ENCODE peak calls at places on chromosomes 6 and 20, in four cellular contexts. H is B cell, K is tibial nerve, R is glutamatergic neuron. A is an unnamed sample.

GRCh38 chr20:2101057-2101934 is at the start of gene STK35:
- DNase-seq in H (no peak), K (no peak), R (peak; percentile 84), A (peak; percentile 57)

GRCh38 chr20:17610566-17611289 is 40.9 kb downstream of the DSTN start:
- DNase-seq in R (peak; percentile 15), H (peak; percentile 20), K (peak; percentile 5), A (no peak)

GRCh38 chr6:123118811-123119210 is 122.8 kb downstream of the CLVS2 start:
- DNase-seq in H (no peak), R (no peak), K (no peak), A (no peak)

GRCh38 chr6:122789078-122789861 is at the start of gene SMPDL3A:
- DNase-seq in K (peak; percentile 58), H (peak; percentile 35), R (peak; percentile 89), A (peak; percentile 91)

GRCh38 chr6:38703949-38704348 is 1.0 kb upstream of the GLO1 start:
- DNase-seq in H (no peak), R (no peak), K (no peak), A (no peak)

GRCh38 chr6:93417421-93417996 is 1.9 kb downstream of the EPHA7 start:
- DNase-seq in K (no peak), R (no peak), H (no peak), A (peak; percentile 37)

GRCh38 chr20:25468126-25469075 is 60.9 kb downstream of the GINS1 start:
- DNase-seq in H (peak; percentile 5), R (no peak), K (no peak), A (no peak)

GRCh38 chr6:37966801-37967200 is 147.3 kb downstream of the ZFAND3 start:
- DNase-seq in K (no peak), H (no peak), R (no peak), A (no peak)

GRCh38 chr6:14596410-14596809 is 478.8 kb downstream of the CD83 start:
- DNase-seq in R (no peak), H (no peak), K (peak; percentile 16), A (no peak)

GRCh38 chr6:169974663-169975062 is 223.2 kb downstream of the ERMARD start:
- DNase-seq in K (no peak), H (no peak), R (peak; percentile 16), A (no peak)

GRCh38 chr6:124819340-124819739 is 142.9 kb upstream of the RNF217 start:
- DNase-seq in K (no peak), H (no peak), R (no peak), A (no peak)

GRCh38 chr6:11341867-11342266 is 109.4 kb upstream of the NEDD9 start:
- DNase-seq in K (no peak), H (no peak), R (no peak), A (no peak)

GRCh38 chr20:44615876-44616603 is 33.7 kb downstream of the PKIG start:
- DNase-seq in R (no peak), K (no peak), H (no peak), A (no peak)

GRCh38 chr20:56595746-56596478 is 33.2 kb upstream of the TFAP2C start:
- DNase-seq in H (no peak), K (no peak), R (no peak), A (no peak)

GRCh38 chr6:12196326-12196936 is 93.7 kb upstream of the EDN1 start:
- DNase-seq in R (no peak), K (no peak), H (no peak), A (no peak)

GRCh38 chr6:126811307-126811706 is 307.2 kb upstream of the RSPO3 start:
- DNase-seq in H (no peak), R (no peak), K (peak; percentile 58), A (no peak)

GRCh38 chr20:46621492-46621891 is 29.8 kb downstream of the SLC13A3 start:
- DNase-seq in R (no peak), K (no peak), H (no peak), A (no peak)

GRCh38 chr6:8589941-8590676 is 154.8 kb upstream of the SLC35B3 start:
- DNase-seq in H (no peak), R (peak; percentile 24), K (no peak), A (no peak)

GRCh38 chr6:150241751-150242150 is 98.9 kb downstream of the PPP1R14C start:
- DNase-seq in K (no peak), R (no peak), H (no peak), A (no peak)

GRCh38 chr6:97195117-97195516 is 87.9 kb downstream of the MMS22L start:
- DNase-seq in H (no peak), K (no peak), R (no peak), A (no peak)

GRCh38 chr6:112010328-112010727 is 43.6 kb upstream of the CCN6 start:
- DNase-seq in R (no peak), H (no peak), K (no peak), A (no peak)

GRCh38 chr6:112007805-112008204 is 46.1 kb upstream of the CCN6 start:
- DNase-seq in H (no peak), K (peak; percentile 37), R (no peak), A (no peak)

GRCh38 chr6:112007254-112007653 is 46.6 kb upstream of the CCN6 start:
- DNase-seq in K (no peak), H (no peak), R (no peak), A (no peak)

GRCh38 chr6:112008482-112008881 is 45.4 kb upstream of the CCN6 start:
- DNase-seq in K (no peak), H (no peak), R (no peak), A (no peak)

DNA sequence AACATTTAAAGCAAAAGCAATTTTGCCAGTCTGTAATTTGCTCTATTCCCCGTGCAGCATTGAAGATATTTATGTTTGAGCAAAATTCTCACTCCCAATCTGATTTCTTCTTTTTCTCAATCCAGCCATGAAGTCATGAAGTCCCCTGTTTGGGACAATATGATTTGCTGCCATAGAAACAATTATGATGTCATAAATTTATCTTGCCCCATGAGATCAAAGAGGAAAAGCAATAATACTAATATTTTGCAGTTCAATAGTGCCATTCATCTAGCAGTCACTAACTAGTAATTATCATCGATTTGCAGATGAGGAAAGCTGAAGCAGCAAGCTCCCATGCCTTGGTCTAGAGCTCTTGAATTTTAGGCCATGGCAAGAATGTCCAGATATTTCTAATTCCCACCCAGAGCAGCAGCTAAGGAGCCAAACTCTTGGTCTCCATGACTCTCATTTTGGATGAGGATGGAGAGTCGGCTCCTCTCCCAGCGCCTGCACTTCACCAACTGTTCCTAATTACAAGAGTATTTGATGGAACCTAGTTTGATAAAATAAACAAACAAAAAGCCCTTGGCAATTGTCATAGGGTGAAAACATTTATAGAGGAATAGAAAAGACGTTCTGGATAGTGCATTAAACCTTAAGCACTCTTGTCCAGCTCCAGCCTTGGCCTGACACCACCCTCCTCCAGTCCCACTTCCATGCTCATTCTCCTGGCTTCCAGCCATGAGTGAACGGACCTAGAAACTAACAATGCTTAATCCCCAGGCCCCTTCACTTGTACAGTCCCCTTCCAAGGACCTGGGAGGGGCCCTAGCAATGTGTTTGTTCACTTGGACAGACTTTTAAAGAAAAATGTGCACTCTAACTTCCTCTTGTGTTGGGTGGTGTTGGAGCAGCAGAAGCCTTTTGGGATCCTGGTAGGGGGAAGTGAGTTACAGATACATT is 49.2 kb upstream of the CCN6 start:
- DNase-seq in R (no peak), H (no peak), K (peak; percentile 36), A (no peak)
- TF ChIP-seq CTCF in R (no peak), H (no peak), K (no peak), A (no peak)

DNA sequence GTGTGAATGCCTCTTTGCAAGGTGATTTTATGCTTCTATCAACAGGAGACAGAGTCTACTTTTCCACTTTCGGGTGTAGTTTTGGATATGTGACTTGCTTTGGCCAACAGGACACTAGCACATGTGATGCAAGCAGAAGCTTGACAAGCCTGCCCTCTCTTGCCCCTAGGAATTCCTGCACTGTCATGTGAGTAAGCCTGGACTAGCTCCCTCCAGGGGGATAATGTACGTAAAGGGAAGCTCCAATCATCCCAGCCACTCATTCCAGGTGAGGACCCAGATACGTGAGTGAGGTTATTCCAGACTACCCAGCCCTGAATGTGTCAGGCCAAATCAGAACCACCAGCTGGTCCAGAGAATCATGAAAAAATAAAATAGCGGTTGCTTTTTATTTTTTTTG is 33.3 kb downstream of the BEND3 start:
- DNase-seq in R (no peak), H (no peak), K (no peak), A (no peak)
- TF ChIP-seq CTCF in R (no peak), H (no peak), K (no peak), A (no peak)

GRCh38 chr6:15654250-15654649 is 8.6 kb downstream of the DTNBP1 start:
- DNase-seq in R (no peak), K (no peak), H (no peak), A (no peak)
- TF ChIP-seq CTCF in R (no peak), K (no peak), H (no peak), A (no peak)

GRCh38 chr6:100126682-100127484 is 132.9 kb upstream of the MCHR2 start:
- DNase-seq in H (no peak), R (no peak), K (no peak), A (no peak)
- TF ChIP-seq CTCF in H (no peak), R (no peak), K (no peak), A (no peak)

GRCh38 chr20:41352666-41353065 is 12.0 kb downstream of the LPIN3 start:
- DNase-seq in K (no peak), H (no peak), R (no peak), A (no peak)

GRCh38 chr20:41349266-41349665 is 8.6 kb downstream of the LPIN3 start:
- DNase-seq in K (no peak), R (no peak), H (no peak), A (no peak)

GRCh38 chr20:41353530-41353929 is 12.9 kb downstream of the LPIN3 start:
- DNase-seq in H (no peak), K (no peak), R (no peak), A (no peak)

GRCh38 chr20:41349943-41350342 is 9.3 kb downstream of the LPIN3 start:
- DNase-seq in K (no peak), H (no peak), R (no peak), A (no peak)

GRCh38 chr20:41352106-41352505 is 11.5 kb downstream of the LPIN3 start:
- DNase-seq in K (no peak), H (no peak), R (no peak), A (no peak)
- TF ChIP-seq CTCF in K (no peak), H (no peak), R (peak; percentile 45), A (peak; percentile 22)

GRCh38 chr20:63935447-63935846 is 20.8 kb downstream of the UCKL1 start:
- DNase-seq in H (peak; percentile 23), K (no peak), R (no peak), A (no peak)

GRCh38 chr20:63933646-63934045 is 22.6 kb downstream of the UCKL1 start:
- DNase-seq in R (no peak), K (no peak), H (peak; percentile 20), A (no peak)

GRCh38 chr20:63931735-63932134 is 24.5 kb downstream of the UCKL1 start:
- DNase-seq in H (peak; percentile 36), R (no peak), K (no peak), A (no peak)

GRCh38 chr20:63932606-63933160 is 23.5 kb downstream of the UCKL1 start:
- DNase-seq in H (peak; percentile 24), R (no peak), K (no peak), A (no peak)

DNA sequence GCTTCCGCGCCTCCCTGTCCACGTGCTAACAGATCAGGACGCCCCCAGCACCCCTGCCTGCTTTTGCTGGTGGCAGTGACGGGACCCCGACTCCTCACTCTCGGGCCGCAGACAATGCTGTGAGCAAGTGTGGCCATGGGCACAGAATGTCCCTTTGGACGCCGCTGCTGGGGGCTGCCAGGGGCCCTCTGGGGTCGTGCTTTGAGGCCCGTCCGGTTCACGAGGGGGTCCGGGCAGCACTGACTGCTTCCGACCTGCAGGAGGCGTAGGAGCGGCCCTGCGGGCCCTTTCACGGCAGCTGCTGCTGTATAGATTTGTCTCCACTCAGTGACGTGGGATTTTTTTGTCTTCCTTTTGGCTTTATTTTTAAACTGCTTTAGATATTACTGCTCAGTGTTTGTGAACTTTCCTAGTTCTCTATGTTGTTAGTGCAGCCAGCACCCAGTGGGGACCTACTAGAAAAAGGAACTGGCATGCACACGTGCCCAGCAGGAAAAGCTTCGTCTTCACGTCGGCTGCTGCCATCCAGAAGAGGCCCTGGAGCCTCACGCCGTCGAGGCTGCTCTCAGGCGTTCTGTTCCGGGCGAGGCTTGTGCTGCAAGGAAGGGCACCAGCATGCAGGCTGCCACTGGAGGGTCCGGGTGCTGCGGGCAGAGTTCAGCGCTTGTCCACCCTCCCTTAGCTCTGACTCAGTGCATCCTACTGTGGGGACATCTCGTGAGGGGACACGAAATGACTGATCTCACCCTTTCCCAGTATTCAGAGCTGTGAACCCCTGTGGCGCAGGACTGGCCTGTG is 21.7 kb downstream of the UCKL1 start:
- DNase-seq in H (peak; percentile 56), R (peak; percentile 72), K (no peak), A (peak; percentile 54)
- TF ChIP-seq CTCF in H (peak; percentile 26), R (peak; percentile 70), K (no peak), A (peak; percentile 56)